ENCODE peak calls at places on chromosomes 4 and X, in five cellular contexts. N is A549, M is HepG2, G is body of pancreas, F is IMR-90. I is an unnamed sample.

GRCh38 chr4:83890816-83891215 is 354.9 kb downstream of the GPAT3 start:
- DNase-seq in M (no peak), F (no peak), G (no peak), N (no peak), I (no peak)

GRCh38 chr4:7323872-7324650 is 110.7 kb downstream of the PSAPL1 start:
- DNase-seq in G (no peak), F (no peak), M (peak; percentile 7), N (peak; percentile 77), I (no peak)

GRCh38 chr4:168769416-168769815 is 240.6 kb downstream of the CBR4 start:
- DNase-seq in N (peak; percentile 24), F (peak; percentile 80), G (no peak), M (no peak), I (no peak)

GRCh38 chr4:3700736-3701135 is 65.4 kb upstream of the ADRA2C start:
- DNase-seq in N (no peak), G (no peak), M (no peak), F (no peak), I (peak; percentile 11)

GRCh38 chrX:150767045-150767395 is 73.8 kb downstream of the MTMR1 start:
- DNase-seq in F (no peak), M (no peak), G (no peak), N (no peak), I (no peak)

GRCh38 chr4:114509340-114509739 is 89.3 kb upstream of the UGT8 start:
- DNase-seq in N (no peak), M (peak; percentile 1), G (no peak), F (no peak), I (no peak)

GRCh38 chr4:169847171-169847570 is 89.4 kb upstream of the HPF1 start:
- DNase-seq in M (no peak), F (no peak), G (no peak), N (no peak), I (no peak)

GRCh38 chr4:151324449-151325319 is 721 bp downstream of the SH3D19 start:
- DNase-seq in M (peak; percentile 99), G (peak; percentile 55), N (peak; percentile 80), F (peak; percentile 47), I (peak; percentile 89)

GRCh38 chrX:101462892-101463291 is 22.4 kb upstream of the ARMCX4 start:
- DNase-seq in M (peak; percentile 10), F (peak; percentile 24), N (peak; percentile 21), G (no peak), I (no peak)

GRCh38 chr4:89868999-89869589 is 25.6 kb upstream of the MMRN1 start:
- DNase-seq in F (peak; percentile 5), N (no peak), M (no peak), G (no peak), I (no peak)

GRCh38 chr4:128528793-128529553 is 241.4 kb upstream of the PGRMC2 start:
- DNase-seq in F (peak; percentile 99), M (peak; percentile 58), G (no peak), N (peak; percentile 95), I (no peak)

GRCh38 chr4:110119347-110119746 is 79.1 kb downstream of the ELOVL6 start:
- DNase-seq in N (no peak), F (no peak), G (no peak), M (no peak), I (no peak)

GRCh38 chrX:74536142-74537010 is 78.0 kb downstream of the RLIM start:
- DNase-seq in G (peak; percentile 60), M (no peak), N (no peak), F (peak; percentile 83), I (peak; percentile 76)

GRCh38 chrX:43836435-43837184 is 45.6 kb downstream of the MAOB start:
- DNase-seq in G (no peak), M (peak; percentile 12), F (peak; percentile 18), N (peak; percentile 24), I (no peak)

GRCh38 chr4:94516999-94517398 is 65.3 kb downstream of the PDLIM5 start:
- DNase-seq in F (peak; percentile 70), G (no peak), M (no peak), N (peak; percentile 47), I (no peak)

GRCh38 chr4:173218411-173219125 is 50.0 kb downstream of the GALNT7 start:
- DNase-seq in G (no peak), N (peak; percentile 43), F (peak; percentile 73), M (no peak), I (no peak)

DNA sequence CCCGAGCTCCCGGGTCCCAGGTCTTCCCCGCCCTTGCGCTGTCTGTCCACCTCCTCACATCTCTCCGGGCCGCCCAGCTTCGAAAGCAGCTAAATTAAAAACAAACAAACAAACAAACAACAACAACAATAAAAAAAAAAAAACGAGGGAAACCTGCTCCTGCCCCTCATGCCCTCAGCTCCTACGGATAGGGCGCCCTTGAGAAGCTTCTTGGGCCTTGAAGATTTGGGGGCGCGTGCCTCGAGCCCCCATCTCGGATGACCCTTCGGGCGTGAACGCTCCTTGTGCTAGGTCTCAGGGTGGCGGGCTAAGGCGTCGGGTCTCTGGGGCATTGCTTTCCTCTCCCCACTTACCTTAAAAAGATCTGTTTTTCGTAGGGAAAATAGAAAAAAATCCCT is 696 bp downstream of the NDNF start:
- DNase-seq in M (no peak), F (no peak), G (no peak), N (no peak), I (no peak)
- TF ChIP-seq POLR2A in M (no peak), F (no peak), G (no peak), N (no peak), I (no peak)

GRCh38 chr4:2565533-2565932 is 29.1 kb downstream of the FAM193A start:
- DNase-seq in M (no peak), F (no peak), G (no peak), N (no peak), I (no peak)

GRCh38 chr4:2574058-2574457 is 37.6 kb downstream of the FAM193A start:
- DNase-seq in N (no peak), G (no peak), M (no peak), F (no peak), I (no peak)

GRCh38 chr4:2570551-2571222 is 34.2 kb downstream of the FAM193A start:
- DNase-seq in M (no peak), F (no peak), G (no peak), N (no peak), I (no peak)

GRCh38 chr4:2572076-2572475 is 35.6 kb downstream of the FAM193A start:
- DNase-seq in N (no peak), F (no peak), G (no peak), M (no peak), I (no peak)

GRCh38 chr4:2570036-2570435 is 33.6 kb downstream of the FAM193A start:
- DNase-seq in N (no peak), F (no peak), G (no peak), M (no peak), I (no peak)
- H3K27ac ChIP-seq in N (no peak overlapping the region), F (no peak overlapping the region), G (no peak overlapping the region), M (no peak overlapping the region), I (no peak overlapping the region)

GRCh38 chrX:154365052-154365600 is 9.3 kb downstream of the FLNA start:
- DNase-seq in M (no peak), F (no peak), G (no peak), N (no peak), I (no peak)

GRCh38 chrX:154365997-154366665 is 8.3 kb downstream of the FLNA start:
- DNase-seq in N (no peak), M (no peak), F (no peak), G (no peak), I (no peak)

GRCh38 chrX:154362085-154362742 is 12.2 kb downstream of the FLNA start:
- DNase-seq in G (no peak), M (no peak), N (no peak), F (no peak), I (no peak)

GRCh38 chrX:154366666-154367055 is 7.8 kb downstream of the FLNA start:
- DNase-seq in F (no peak), M (no peak), G (no peak), N (no peak), I (no peak)

GRCh38 chrX:154363706-154364439 is 10.6 kb downstream of the FLNA start:
- DNase-seq in F (no peak), M (no peak), G (no peak), N (no peak), I (no peak)
- TF ChIP-seq POLR2A in F (no peak), M (no peak), G (no peak), N (no peak), I (no peak)

GRCh38 chr4:73731968-73732610 is 8.3 kb upstream of the CXCL8 start:
- DNase-seq in F (no peak), N (no peak), M (no peak), G (no peak), I (no peak)
- H3K27ac ChIP-seq in F (no peak overlapping the region), N (no peak overlapping the region), M (no peak overlapping the region), G (no peak overlapping the region), I (no peak overlapping the region)

GRCh38 chrX:119692241-119693031 is 532 bp downstream of the SEPTIN6 start:
- DNase-seq in M (no peak), N (peak; percentile 37), F (peak; percentile 48), G (peak; percentile 15), I (peak; percentile 80)

GRCh38 chrX:119693996-119694451 is 1.1 kb upstream of the SEPTIN6 start:
- DNase-seq in F (no peak), G (no peak), M (no peak), N (no peak), I (no peak)

GRCh38 chrX:119694601-119695534 is 1.9 kb upstream of the SEPTIN6 start:
- DNase-seq in N (peak; percentile 42), M (peak; percentile 39), G (no peak), F (no peak), I (peak; percentile 62)

GRCh38 chrX:119690921-119691716 is 1.8 kb downstream of the SEPTIN6 start:
- DNase-seq in G (no peak), F (peak; percentile 51), N (no peak), M (no peak), I (no peak)

GRCh38 chrX:119693032-119693995 is at the start of gene SEPTIN6:
- DNase-seq in F (peak; percentile 52), M (peak; percentile 59), G (peak; percentile 39), N (peak; percentile 75), I (peak; percentile 93)
- TF ChIP-seq POLR2A in F (peak; percentile 72), M (peak; percentile 75), G (peak; percentile 64), N (peak; percentile 35), I (peak; percentile 48)

DNA sequence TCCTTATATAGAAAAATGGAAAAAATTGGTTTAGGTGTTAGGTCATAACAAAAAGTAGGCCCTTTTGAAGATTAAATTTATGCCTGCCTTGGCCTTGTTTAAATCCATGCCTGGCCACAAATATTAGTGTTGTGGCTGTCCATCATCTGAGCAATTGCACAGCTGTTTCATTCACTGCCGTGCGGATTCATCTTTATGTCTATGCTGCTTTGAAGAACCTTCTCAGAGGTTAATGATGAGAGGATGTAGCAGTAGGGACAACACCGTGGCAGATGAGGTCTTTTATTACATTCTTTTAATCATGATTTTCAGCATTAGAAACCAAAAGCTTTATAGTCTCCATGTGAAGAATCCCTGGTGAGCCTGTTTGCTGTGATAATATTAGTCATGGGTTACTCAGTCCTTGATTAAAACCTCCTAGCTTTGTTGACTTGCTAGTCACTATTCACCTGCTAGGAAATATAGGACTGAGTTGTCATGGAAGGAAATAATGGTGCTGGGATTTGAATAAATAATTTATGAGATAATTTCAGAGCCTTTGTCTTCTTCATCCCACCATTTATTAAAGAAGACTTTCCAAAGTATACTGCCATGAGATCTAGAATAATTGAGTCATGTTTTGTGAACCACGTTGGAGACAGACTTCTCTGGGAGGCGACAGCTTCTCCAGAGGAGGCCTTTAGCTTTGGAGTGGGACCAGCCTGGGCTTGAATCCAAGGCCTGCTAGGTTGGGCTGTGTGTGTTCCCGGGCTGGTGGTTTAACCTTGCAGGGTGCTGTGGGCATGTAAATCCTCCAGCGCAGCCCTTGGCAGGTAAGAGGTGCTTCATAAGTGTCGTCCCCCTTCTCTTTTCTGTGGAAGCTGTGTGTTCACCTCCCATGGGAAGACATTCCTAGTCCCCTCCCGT is 53.5 kb downstream of the PTTG2 start:
- DNase-seq in F (peak; percentile 55), G (peak; percentile 79), M (no peak), N (no peak), I (no peak)
- H3K27ac ChIP-seq in F (no peak overlapping the region), G (no peak overlapping the region), M (no peak overlapping the region), N (no peak overlapping the region), I (no peak overlapping the region)

I was measured in Peyer's patch.